ENCODE peak calls at places on chromosomes 13 and 19, in seven cellular contexts. O, W, C, N, X, Z and M are unnamed samples.

GRCh38 chr19:46229442-46229841 is at the start of gene IGFL1:
- DNase-seq in O (peak; percentile 28), Z (no peak), W (no peak), C (no peak), X (no peak), N (no peak), M (no peak)

GRCh38 chr13:99086869-99087129 is 108.9 kb upstream of the DOCK9 start:
- DNase-seq in Z (no peak), X (peak; percentile 15), W (peak; percentile 63), O (no peak), C (peak; percentile 88), N (no peak), M (peak; percentile 24)

GRCh38 chr13:46181799-46182490 is at the start of gene LCP1:
- DNase-seq in C (no peak), N (peak; percentile 73), O (peak; percentile 47), X (no peak), W (peak; percentile 61), Z (no peak), M (no peak)

GRCh38 chr19:16076958-16077611 is 790 bp downstream of the TPM4 start:
- DNase-seq in O (peak; percentile 72), Z (peak; percentile 59), N (no peak), X (no peak), W (no peak), C (peak; percentile 89), M (no peak)

GRCh38 chr19:42068756-42069571 is 1.0 kb downstream of the GRIK5 start:
- DNase-seq in Z (no peak), C (peak; percentile 68), N (no peak), W (no peak), X (no peak), O (peak; percentile 67), M (no peak)

GRCh38 chr13:39422845-39423565 is 180.0 kb downstream of the LHFPL6 start:
- DNase-seq in Z (no peak), C (no peak), W (no peak), N (no peak), O (no peak), X (peak; percentile 45), M (peak; percentile 61)

GRCh38 chr13:112748947-112749346 is 59.1 kb downstream of the ATP11A start:
- DNase-seq in N (no peak), Z (peak; percentile 57), C (peak; percentile 75), X (peak; percentile 41), O (no peak), W (no peak), M (no peak)

GRCh38 chr13:111650626-111651025 is 330.2 kb downstream of the TEX29 start:
- DNase-seq in C (no peak), X (no peak), O (no peak), Z (no peak), N (no peak), W (no peak), M (no peak)

GRCh38 chr19:1223018-1223855 is 14.6 kb downstream of the CBARP start:
- DNase-seq in N (peak; percentile 79), O (peak; percentile 91), X (peak; percentile 52), C (no peak), Z (no peak), W (no peak), M (peak; percentile 54)

GRCh38 chr13:110367620-110368019 is 60.5 kb downstream of the COL4A2 start:
- DNase-seq in W (no peak), Z (no peak), N (no peak), X (no peak), C (no peak), O (no peak), M (no peak)

GRCh38 chr13:76723551-76724232 is 162.5 kb downstream of the KCTD12 start:
- DNase-seq in O (peak; percentile 67), Z (peak; percentile 25), C (no peak), W (peak; percentile 59), X (peak; percentile 82), N (no peak), M (peak; percentile 91)

GRCh38 chr19:38736413-38737280 is 7.6 kb downstream of the CAPN12 start:
- DNase-seq in X (peak; percentile 12), O (peak; percentile 95), W (peak; percentile 77), N (peak; percentile 94), C (peak; percentile 95), Z (no peak), M (peak; percentile 39)

GRCh38 chr19:6100284-6100915 is 9.9 kb downstream of the RFX2 start:
- DNase-seq in W (no peak), C (peak; percentile 55), N (peak; percentile 60), Z (no peak), X (no peak), O (no peak), M (no peak)

GRCh38 chr19:17522988-17523872 is 11.8 kb downstream of the PGLS start:
- DNase-seq in Z (peak; percentile 66), N (peak; percentile 90), C (peak; percentile 77), X (no peak), W (peak; percentile 81), O (peak; percentile 37), M (peak; percentile 36)

GRCh38 chr19:2722541-2723344 is 1.6 kb upstream of the DIRAS1 start:
- DNase-seq in C (peak; percentile 94), N (no peak), X (peak; percentile 77), W (no peak), Z (peak; percentile 77), O (no peak), M (peak; percentile 69)

GRCh38 chr19:18339703-18340102 is 695 bp upstream of the PGPEP1 start:
- DNase-seq in W (no peak), C (no peak), N (peak; percentile 51), X (peak; percentile 21), O (peak; percentile 89), Z (no peak), M (peak; percentile 40)

GRCh38 chr13:37175996-37176395 is 70.5 kb upstream of the CSNK1A1L start:
- DNase-seq in W (no peak), X (peak; percentile 91), N (no peak), C (no peak), O (no peak), Z (no peak), M (peak; percentile 97)

DNA sequence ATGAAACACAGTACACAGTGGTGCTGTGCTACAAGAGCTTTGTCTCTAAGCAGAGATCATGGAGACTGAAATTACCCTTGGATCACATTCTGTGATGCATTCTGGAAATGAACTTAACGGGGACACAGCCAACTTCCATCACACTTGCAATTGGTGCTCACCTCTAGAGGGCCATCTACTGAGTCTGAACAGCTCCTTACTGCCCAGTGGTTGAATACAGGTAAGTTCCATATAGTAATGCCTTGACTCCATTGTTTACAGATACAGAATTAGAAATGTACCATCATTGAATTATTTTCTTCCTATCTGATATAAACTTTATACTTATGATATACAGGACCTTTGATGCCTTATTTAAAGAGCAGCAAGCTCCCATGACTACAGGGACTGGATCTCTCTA is 686.4 kb downstream of the PCDH9 start:
- DNase-seq in W (no peak), O (peak; percentile 54), N (no peak), X (no peak), Z (no peak), C (no peak), M (no peak)
- TF ChIP-seq CTCF in W (peak; percentile 19), O (peak; percentile 74), N (peak; percentile 9), X (no peak), Z (no peak), C (no peak), M (peak; percentile 30)

GRCh38 chr19:30309983-30310805 is 62.0 kb upstream of the ZNF536 start:
- DNase-seq in X (no peak), Z (no peak), W (no peak), C (no peak), O (peak; percentile 29), N (no peak), M (no peak)
- TF ChIP-seq CTCF in X (no peak), Z (no peak), W (no peak), C (no peak), O (no peak), N (no peak), M (no peak)

DNA sequence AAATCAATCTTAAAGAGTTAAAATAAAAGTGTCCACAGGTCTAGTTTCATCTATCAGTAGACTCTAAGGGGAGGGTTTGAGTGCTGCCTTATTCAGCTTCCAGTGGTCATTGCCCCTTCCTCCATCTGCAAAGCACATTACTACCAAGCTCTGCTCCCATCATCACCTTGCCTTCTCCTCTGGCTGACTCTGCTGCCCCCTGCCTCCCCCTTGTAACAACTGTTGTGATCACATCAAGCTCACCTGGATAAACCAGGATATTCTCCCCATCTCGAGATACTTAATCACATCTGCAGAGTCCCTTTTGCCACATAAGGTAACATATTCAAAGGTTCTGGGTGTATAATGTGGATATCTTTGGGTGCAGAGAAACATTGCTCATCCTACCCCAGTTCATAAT is 43.3 kb upstream of the GPC6 start:
- DNase-seq in W (no peak), C (no peak), O (peak; percentile 72), N (no peak), Z (no peak), X (no peak), M (no peak)
- TF ChIP-seq CTCF in W (no peak), C (no peak), O (peak; percentile 73), N (no peak), Z (no peak), X (no peak), M (no peak)

DNA sequence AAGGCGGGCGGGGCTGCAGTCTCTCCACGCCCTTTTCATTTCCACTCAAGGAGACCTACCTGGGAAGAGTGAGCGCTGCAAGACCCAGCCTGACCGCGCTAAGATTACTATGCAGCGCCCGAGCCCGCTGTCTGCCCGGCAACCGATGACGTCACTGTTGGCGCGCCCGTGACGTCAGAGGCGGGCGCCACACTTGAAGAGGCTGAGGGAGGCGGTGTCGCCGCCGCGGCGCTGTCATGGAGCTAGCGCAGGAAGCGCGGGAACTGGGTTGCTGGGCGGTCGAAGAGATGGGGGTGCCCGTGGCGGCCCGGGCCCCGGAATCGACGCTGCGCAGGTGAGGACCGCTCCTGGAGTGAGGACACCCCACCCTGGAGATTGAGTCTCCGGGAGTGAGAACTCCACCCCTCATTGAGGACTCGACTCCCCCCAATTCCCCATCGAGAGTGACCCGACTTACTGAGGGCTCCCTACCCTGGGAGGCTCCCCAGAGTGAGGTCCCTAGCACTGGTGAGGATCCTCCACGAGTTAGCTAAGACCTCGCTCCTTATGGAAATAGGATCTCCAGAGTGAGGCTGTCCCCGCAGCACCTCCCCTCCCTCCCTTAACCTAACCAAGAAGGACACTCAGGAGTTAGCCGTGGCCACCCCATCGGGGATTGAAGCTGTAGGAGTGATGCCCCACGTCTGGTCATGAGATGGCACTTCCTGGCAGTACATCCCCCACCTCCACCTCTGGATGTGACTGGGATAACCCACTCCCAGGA is at the start of gene HAUS5:
- DNase-seq in N (peak; percentile 94), W (peak; percentile 93), Z (peak; percentile 95), X (peak; percentile 87), C (peak; percentile 98), O (peak; percentile 98), M (peak; percentile 92)
- TF ChIP-seq CTCF in N (no peak), W (no peak), Z (no peak), X (no peak), C (peak; percentile 27), O (no peak), M (no peak)